ENCODE peak calls at places on chromosomes 12 and 14, in five cellular contexts. R is dorsolateral prefrontal cortex, T is mammary epithelial cell, L is PC-3, C is astrocyte. Y is an unnamed sample.

GRCh38 chr12:2930865-2931264 is 28.3 kb upstream of the TEAD4 start:
- DNase-seq in R (no peak), T (no peak), L (no peak), C (no peak), Y (no peak)

GRCh38 chr14:90193925-90194324 is 62.4 kb upstream of the PSMC1 start:
- DNase-seq in R (no peak), T (no peak), L (no peak), C (no peak), Y (peak)

GRCh38 chr14:63435838-63436237 is 107.3 kb downstream of the PPP2R5E start:
- DNase-seq in R (peak), T (no peak), L (peak), C (peak), Y (peak)

GRCh38 chr12:46711756-46712155 is 114.0 kb downstream of the SLC38A4 start:
- DNase-seq in R (no peak), T (no peak), L (no peak), C (peak), Y (peak)

GRCh38 chr14:68548194-68549056 is 244.4 kb downstream of the ZFP36L1 start:
- DNase-seq in R (peak), T (peak), L (peak), C (peak), Y (peak)

GRCh38 chr14:59869381-59870255 is 958 bp downstream of the RTN1 start:
- DNase-seq in R (peak), T (no peak), L (no peak), C (no peak), Y (no peak)

GRCh38 chr12:56190695-56191155 is 1.4 kb upstream of the SMARCC2 start:
- DNase-seq in R (no peak), T (no peak), L (no peak), C (no peak), Y (no peak)

GRCh38 chr12:106205208-106206069 is 42.4 kb downstream of the CKAP4 start:
- DNase-seq in R (no peak), T (peak), L (peak), C (no peak), Y (no peak)

GRCh38 chr12:124684971-124685688 is 117.7 kb upstream of the NCOR2 start:
- DNase-seq in R (no peak), T (peak), L (peak), C (peak), Y (peak)

GRCh38 chr12:90407841-90408240 is 547.1 kb downstream of the CCER1 start:
- DNase-seq in R (no peak), T (no peak), L (no peak), C (no peak), Y (peak)
- TF ChIP-seq CTCF in R (no peak), T (no peak), L (no peak), C (no peak), Y (peak)

GRCh38 chr14:96516351-96516750 is 14.2 kb downstream of the PAPOLA start:
- DNase-seq in R (no peak), T (no peak), L (no peak), C (no peak), Y (no peak)
- H3K4me3 ChIP-seq in R (no peak), T (no peak), L (no peak), C (no peak), Y (no peak)

DNA sequence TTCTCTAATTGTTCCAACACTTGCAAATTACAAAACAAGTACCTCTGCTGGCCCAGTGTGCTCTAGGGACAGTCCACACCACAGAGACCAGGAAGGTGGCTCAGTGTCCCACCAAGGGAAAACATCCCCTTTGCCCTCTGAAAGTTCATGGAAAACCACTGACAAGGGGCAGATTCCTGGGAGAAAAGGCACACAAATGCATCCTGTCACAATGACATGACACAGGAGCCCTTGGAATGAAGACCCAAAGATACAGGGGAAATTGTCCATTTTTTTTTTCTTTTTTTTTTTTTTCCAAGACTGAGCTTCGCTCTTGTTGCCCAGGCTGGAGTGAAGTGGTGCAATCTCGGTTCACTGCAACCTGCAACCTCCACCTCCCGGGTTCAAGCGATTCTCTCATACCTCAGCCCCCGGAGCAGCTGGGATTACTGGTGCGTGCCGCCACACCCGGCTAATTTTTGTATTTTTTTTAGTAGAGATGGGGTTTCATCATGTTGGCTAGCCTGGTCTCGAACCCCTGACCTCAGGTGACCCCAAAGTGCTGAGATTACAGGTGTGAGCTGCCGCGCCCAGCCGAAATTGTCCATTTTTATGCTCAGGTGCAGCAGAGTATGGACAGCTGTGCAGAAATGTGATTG is 19.3 kb upstream of the CYP46A1 start:
- DNase-seq in R (no peak), T (no peak), L (no peak), C (no peak), Y (no peak)
- TF ChIP-seq CTCF in R (no peak), T (no peak), L (no peak), C (no peak), Y (no peak)

DNA sequence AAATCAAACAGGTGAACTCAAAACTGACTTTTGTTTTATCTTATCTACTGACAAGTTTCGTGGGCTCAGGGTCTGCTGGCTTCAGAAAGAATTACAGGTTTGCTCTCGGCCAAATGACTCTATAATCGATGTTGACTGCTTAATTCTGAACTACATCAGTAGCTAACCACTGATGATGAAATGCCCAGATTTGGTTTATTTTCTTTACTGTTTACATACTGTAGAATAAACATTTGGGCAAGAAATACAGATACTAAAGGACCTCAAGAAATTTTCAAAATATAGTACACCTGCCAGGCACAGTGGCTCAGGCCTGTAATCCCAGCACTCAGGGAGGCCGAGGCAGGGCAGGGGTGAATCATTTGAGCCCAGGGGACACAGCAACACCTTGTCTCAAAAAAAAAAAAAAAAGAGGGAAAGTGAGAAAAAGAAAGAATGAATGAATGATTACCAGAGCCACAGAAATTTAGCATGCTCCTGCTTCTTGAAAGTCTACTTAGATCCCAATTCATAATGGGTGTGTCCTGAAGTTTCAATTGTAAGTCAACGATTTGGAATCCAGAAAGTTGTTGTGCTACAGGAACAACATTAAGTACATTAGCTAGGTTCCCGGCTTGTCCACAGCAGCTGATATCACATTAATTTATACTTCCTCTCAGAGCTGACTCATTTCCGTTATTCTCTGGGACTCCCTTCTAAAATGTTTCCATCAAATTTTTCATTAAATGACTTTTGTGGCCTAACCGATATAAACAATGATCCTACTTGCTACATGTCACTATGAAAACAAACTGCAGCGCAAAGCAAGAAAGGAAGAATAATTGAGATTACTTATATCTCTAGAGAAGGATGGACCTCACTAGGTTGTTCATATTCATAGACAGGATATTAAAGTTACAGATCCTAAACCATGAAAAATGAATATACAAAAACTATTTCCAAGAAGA is 134.3 kb downstream of the MED13L start:
- DNase-seq in R (no peak), T (peak), L (peak), C (peak), Y (peak)
- H3K4me3 ChIP-seq in R (no peak), T (no peak), L (peak), C (peak), Y (no peak)